ENCODE peak calls at places on chromosomes 2 and 18, in four cellular contexts. S is EH, G is fibroblast of pulmonary artery, N is RWPE1. W is an unnamed sample.

GRCh38 chr2:113136828-113137775 is 9.7 kb downstream of the IL1RN start:
- DNase-seq in S (peak; percentile 55), G (peak; percentile 63), N (peak; percentile 51), W (peak; percentile 63)

GRCh38 chr2:9844581-9844980 is 1.3 kb downstream of the TAF1B start:
- DNase-seq in S (peak; percentile 71), G (peak; percentile 13), N (peak; percentile 18), W (no peak)

GRCh38 chr2:160657206-160657605 is 163.6 kb upstream of the RBMS1 start:
- DNase-seq in S (peak; percentile 45), G (peak; percentile 39), N (no peak), W (no peak)

GRCh38 chr2:8146329-8147048 is 535.4 kb upstream of the ID2 start:
- DNase-seq in S (no peak), G (peak; percentile 29), N (no peak), W (no peak)

GRCh38 chr18:13530879-13531387 is 195.4 kb downstream of the FAM210A start:
- DNase-seq in S (peak; percentile 61), G (peak; percentile 55), N (peak; percentile 10), W (peak; percentile 73)

GRCh38 chr2:205908491-205909193 is 177.3 kb downstream of the INO80D start:
- DNase-seq in S (no peak), G (no peak), N (no peak), W (no peak)

GRCh38 chr2:147588191-147588590 is 256.6 kb upstream of the ACVR2A start:
- DNase-seq in S (peak; percentile 60), G (no peak), N (peak; percentile 26), W (no peak)

GRCh38 chr2:8998418-8998817 is 5.1 kb downstream of the MBOAT2 start:
- DNase-seq in S (no peak), G (no peak), N (no peak), W (no peak)

GRCh38 chr18:70154591-70155194 is 50.8 kb downstream of the RTTN start:
- DNase-seq in S (peak; percentile 98), G (peak; percentile 61), N (no peak), W (no peak)

GRCh38 chr2:102051659-102052366 is 60.1 kb downstream of the IL1R2 start:
- DNase-seq in S (peak; percentile 83), G (peak; percentile 59), N (no peak), W (no peak)

GRCh38 chr2:48467637-48468036 is 62.3 kb upstream of the STON1 start:
- DNase-seq in S (no peak), G (no peak), N (no peak), W (no peak)

GRCh38 chr2:30208453-30208852 is 22.9 kb upstream of the LBH start:
- DNase-seq in S (peak; percentile 83), G (peak; percentile 83), N (peak; percentile 64), W (peak; percentile 75)

GRCh38 chr18:27728659-27729058 is 448.3 kb downstream of the CDH2 start:
- DNase-seq in S (no peak), G (peak; percentile 25), N (peak; percentile 3), W (no peak)